ENCODE peak calls at places on chromosome 5, in nine cellular contexts. R is AG09319; C is left ventricle myocardium inferior; X is heart right ventricle; Z is aorta; K is activated CD8-positive, alpha-beta memory T cell treated with anti-CD3 and anti-CD28 coated beads for 48 hours; W is foreskin keratinocyte; L is astrocyte of the hippocampus; G is neural progenitor cell. B is an unnamed sample.

GRCh38 chr5:132492386-132492785 is 1.8 kb upstream of the IRF1 start:
- DNase-seq in R (no peak), C (no peak), X (no peak), Z (no peak), K (no peak), W (no peak), L (no peak), G (no peak), B (no peak)

GRCh38 chr5:163106098-163106497 is 331.3 kb upstream of the CCNG1 start:
- DNase-seq in R (no peak), C (no peak), X (no peak), Z (no peak), K (no peak), W (no peak), L (no peak), G (no peak), B (no peak)

GRCh38 chr5:7983433-7983832 is 114.5 kb downstream of the MTRR start:
- DNase-seq in R (no peak), C (no peak), X (no peak), Z (no peak), K (no peak), W (no peak), L (no peak), G (no peak), B (no peak)

GRCh38 chr5:68273717-68274409 is 58.3 kb downstream of the PIK3R1 start:
- DNase-seq in R (no peak), C (no peak), X (no peak), Z (no peak), K (no peak), W (peak; percentile 62), L (no peak), G (no peak), B (no peak)

GRCh38 chr5:139413963-139414362 is 10.1 kb upstream of the SPATA24 start:
- DNase-seq in R (no peak), C (no peak), X (no peak), Z (no peak), K (no peak), W (no peak), L (no peak), G (no peak), B (no peak)

GRCh38 chr5:132758406-132758805 is 11.2 kb downstream of the CCNI2 start:
- DNase-seq in R (no peak), C (no peak), X (no peak), Z (no peak), K (no peak), W (no peak), L (no peak), G (no peak), B (no peak)

GRCh38 chr5:124746916-124747769 is 704 bp upstream of the ZNF608 start:
- DNase-seq in R (peak; percentile 93), C (peak; percentile 73), X (peak; percentile 65), Z (peak; percentile 77), K (no peak), W (peak; percentile 78), L (peak; percentile 95), G (peak; percentile 93), B (peak; percentile 88)

GRCh38 chr5:175131432-175131831 is 312.6 kb downstream of the DRD1 start:
- DNase-seq in R (no peak), C (no peak), X (no peak), Z (no peak), K (no peak), W (no peak), L (peak; percentile 5), G (no peak), B (no peak)

GRCh38 chr5:91301459-91301858 is 81.7 kb downstream of the ARRDC3 start:
- DNase-seq in R (no peak), C (no peak), X (no peak), Z (no peak), K (no peak), W (no peak), L (no peak), G (no peak), B (peak; percentile 7)

GRCh38 chr5:96851312-96852062 is 24.8 kb upstream of the ERAP2 start:
- DNase-seq in R (no peak), C (no peak), X (no peak), Z (no peak), K (no peak), W (no peak), L (no peak), G (peak; percentile 39), B (no peak)

GRCh38 chr5:161372682-161373344 is 173.7 kb downstream of the GABRB2 start:
- DNase-seq in R (no peak), C (no peak), X (no peak), Z (no peak), K (no peak), W (no peak), L (peak; percentile 6), G (peak; percentile 13), B (no peak)

GRCh38 chr5:84791153-84791552 is 406.5 kb upstream of the EDIL3 start:
- DNase-seq in R (no peak), C (no peak), X (no peak), Z (no peak), K (no peak), W (no peak), L (no peak), G (no peak), B (no peak)

GRCh38 chr5:67331296-67331925 is 134.8 kb upstream of the CD180 start:
- DNase-seq in R (no peak), C (no peak), X (no peak), Z (no peak), K (no peak), W (no peak), L (no peak), G (no peak), B (no peak)

GRCh38 chr5:137199966-137200365 is 299.2 kb downstream of the SPOCK1 start:
- DNase-seq in R (no peak), C (no peak), X (no peak), Z (no peak), K (no peak), W (peak; percentile 54), L (peak; percentile 41), G (no peak), B (no peak)

GRCh38 chr5:65113766-65114165 is 345.0 kb downstream of the CWC27 start:
- DNase-seq in R (no peak), C (no peak), X (no peak), Z (no peak), K (no peak), W (no peak), L (no peak), G (no peak), B (no peak)

GRCh38 chr5:177309351-177310191 is 2.1 kb downstream of the MXD3 start:
- DNase-seq in R (no peak), C (peak; percentile 66), X (peak; percentile 54), Z (no peak), K (no peak), W (peak; percentile 55), L (peak; percentile 85), G (peak; percentile 81), B (peak; percentile 69)

GRCh38 chr5:170159947-170160346 is 54.2 kb downstream of the FOXI1 start:
- DNase-seq in R (no peak), C (no peak), X (no peak), Z (no peak), K (no peak), W (no peak), L (no peak), G (no peak), B (no peak)

GRCh38 chr5:54062958-54063357 is 247.4 kb downstream of the ARL15 start:
- DNase-seq in R (no peak), C (no peak), X (no peak), Z (no peak), K (no peak), W (peak; percentile 86), L (peak; percentile 76), G (no peak), B (no peak)

GRCh38 chr5:116371935-116372334 is 202.7 kb downstream of the SEMA6A start:
- DNase-seq in R (no peak), C (no peak), X (no peak), Z (no peak), K (no peak), W (no peak), L (no peak), G (no peak), B (no peak)

GRCh38 chr5:78964889-78965288 is 20.2 kb downstream of the ARSB start:
- DNase-seq in R (no peak), C (no peak), X (no peak), Z (no peak), K (no peak), W (peak; percentile 43), L (peak; percentile 78), G (peak; percentile 55), B (peak; percentile 55)

GRCh38 chr5:127820910-127821553 is 117.8 kb downstream of the CCDC192 start:
- DNase-seq in R (no peak), C (no peak), X (no peak), Z (no peak), K (no peak), W (peak; percentile 56), L (peak; percentile 46), G (no peak), B (peak; percentile 91)

GRCh38 chr5:133362438-133362837 is 249.9 kb downstream of the FSTL4 start:
- DNase-seq in R (no peak), C (no peak), X (no peak), Z (no peak), K (no peak), W (no peak), L (no peak), G (no peak), B (no peak)

GRCh38 chr5:152072076-152072475 is 147.4 kb upstream of the GLRA1 start:
- DNase-seq in R (no peak), C (peak; percentile 41), X (peak; percentile 42), Z (no peak), K (no peak), W (peak; percentile 0), L (peak; percentile 61), G (no peak), B (no peak)

GRCh38 chr5:43204958-43205357 is 12.9 kb downstream of the NIM1K start:
- DNase-seq in R (no peak), C (no peak), X (no peak), Z (no peak), K (no peak), W (no peak), L (no peak), G (no peak), B (no peak)

GRCh38 chr5:102307232-102307631 is 11.1 kb upstream of the SLCO4C1 start:
- DNase-seq in R (no peak), C (no peak), X (no peak), Z (no peak), K (no peak), W (no peak), L (no peak), G (no peak), B (no peak)

GRCh38 chr5:82881571-82882200 is 195.5 kb downstream of the TMEM167A start:
- DNase-seq in R (no peak), C (no peak), X (no peak), Z (no peak), K (no peak), W (no peak), L (no peak), G (no peak), B (no peak)

GRCh38 chr5:151151793-151152192 is 5.8 kb downstream of the ANXA6 start:
- DNase-seq in R (no peak), C (no peak), X (no peak), Z (peak; percentile 82), K (no peak), W (no peak), L (no peak), G (no peak), B (no peak)

GRCh38 chr5:38167562-38167996 is 90.8 kb upstream of the EGFLAM start:
- DNase-seq in R (no peak), C (peak; percentile 56), X (peak; percentile 27), Z (no peak), K (no peak), W (no peak), L (no peak), G (no peak), B (no peak)

GRCh38 chr5:67215592-67216471 is 19.2 kb upstream of the CD180 start:
- DNase-seq in R (no peak), C (peak; percentile 92), X (peak; percentile 89), Z (peak; percentile 90), K (peak; percentile 33), W (no peak), L (peak; percentile 20), G (no peak), B (no peak)

GRCh38 chr5:135031146-135031812 is 2.7 kb downstream of the PITX1 start:
- DNase-seq in R (no peak), C (peak; percentile 13), X (no peak), Z (peak; percentile 41), K (no peak), W (peak; percentile 9), L (no peak), G (peak; percentile 76), B (no peak)

GRCh38 chr5:95449460-95449859 is 58.3 kb downstream of the FAM81B start:
- DNase-seq in R (no peak), C (no peak), X (no peak), Z (no peak), K (no peak), W (peak; percentile 50), L (no peak), G (no peak), B (no peak)

B was measured in kidney glomerular epithelial cell.